ENCODE peak calls at places on chromosomes 3 and 15, in four cellular contexts. D is HCT116, C is A549, R is K562. P is an unnamed sample.
A peak's percentile ranks its signal among the peaks of the same experiment; 100 is the strongest.

GRCh38 chr3:30012941-30013543 is 593.4 kb upstream of the TGFBR2 start:
- DNase-seq in D (peak; percentile 64), C (peak; percentile 51), R (peak; percentile 63), P (peak; percentile 70)

GRCh38 chr15:96359772-96360498 is 29.4 kb downstream of the NR2F2 start:
- DNase-seq in D (no peak), C (no peak), R (no peak), P (no peak)

GRCh38 chr15:63439536-63440264 is 58.1 kb upstream of the CA12 start:
- DNase-seq in D (no peak), C (no peak), R (no peak), P (no peak)

GRCh38 chr15:48866141-48866563 is 11.8 kb upstream of the EID1 start:
- DNase-seq in D (no peak), C (no peak), R (no peak), P (no peak)

GRCh38 chr3:20648921-20649381 is 462.9 kb upstream of the SGO1 start:
- DNase-seq in D (no peak), C (no peak), R (no peak), P (no peak)

GRCh38 chr3:51669241-51670052 is 1.6 kb upstream of the TEX264 start:
- DNase-seq in D (peak; percentile 75), C (peak; percentile 66), R (peak; percentile 83), P (peak; percentile 88)

GRCh38 chr3:165339753-165340152 is 143.6 kb upstream of the SLITRK3 start:
- DNase-seq in D (peak; percentile 21), C (no peak), R (no peak), P (no peak)

GRCh38 chr15:96089396-96090058 is 241.0 kb upstream of the NR2F2 start:
- DNase-seq in D (no peak), C (no peak), R (no peak), P (no peak)

GRCh38 chr3:67790043-67790442 is 135.6 kb upstream of the SUCLG2 start:
- DNase-seq in D (peak; percentile 23), C (peak; percentile 5), R (peak; percentile 45), P (peak; percentile 63)

GRCh38 chr15:22874256-22874655 is 35.8 kb downstream of the NIPA2 start:
- DNase-seq in D (no peak), C (no peak), R (no peak), P (no peak)

GRCh38 chr3:155211940-155212339 is 81.5 kb downstream of the STRIT1 start:
- DNase-seq in D (no peak), C (no peak), R (no peak), P (no peak)

GRCh38 chr3:140050977-140051957 is 116.3 kb downstream of the CLSTN2 start:
- DNase-seq in D (peak; percentile 21), C (no peak), R (peak; percentile 36), P (peak; percentile 19)

GRCh38 chr3:197125601-197126000 is 96.0 kb upstream of the MELTF start:
- DNase-seq in D (no peak), C (no peak), R (no peak), P (peak; percentile 34)

GRCh38 chr3:22176911-22177310 is 425.9 kb upstream of the ZNF385D start:
- DNase-seq in D (no peak), C (no peak), R (no peak), P (no peak)

GRCh38 chr3:11692251-11692813 is 48.6 kb upstream of the VGLL4 start:
- DNase-seq in D (no peak), C (no peak), R (no peak), P (no peak)

GRCh38 chr3:96814581-96815567 is at the start of gene EPHA6:
- DNase-seq in D (no peak), C (no peak), R (no peak), P (no peak)

GRCh38 chr3:126053513-126053912 is 30.4 kb downstream of the SLC41A3 start:
- DNase-seq in D (no peak), C (no peak), R (no peak), P (no peak)

GRCh38 chr3:179969525-179969924 is 67.2 kb downstream of the PEX5L start:
- DNase-seq in D (peak; percentile 3), C (peak; percentile 3), R (no peak), P (peak; percentile 60)

GRCh38 chr15:32688151-32688639 is 29.6 kb upstream of the GREM1 start:
- DNase-seq in D (no peak), C (peak; percentile 37), R (no peak), P (no peak)

GRCh38 chr3:119360736-119361462 is 66.7 kb downstream of the ARHGAP31 start:
- DNase-seq in D (no peak), C (no peak), R (no peak), P (no peak)

GRCh38 chr15:65072027-65072426 is 4.2 kb upstream of the RASL12 start:
- DNase-seq in D (no peak), C (no peak), R (no peak), P (peak; percentile 32)

GRCh38 chr3:127825764-127826163 is 3.4 kb upstream of the MGLL start:
- DNase-seq in D (no peak), C (no peak), R (no peak), P (no peak)

GRCh38 chr3:197989651-197990050 is 29.6 kb downstream of the LMLN start:
- DNase-seq in D (no peak), C (no peak), R (no peak), P (no peak)

GRCh38 chr3:46895204-46895660 is 17.7 kb downstream of the PTH1R start:
- DNase-seq in D (peak; percentile 37), C (peak; percentile 58), R (peak; percentile 84), P (peak; percentile 62)

GRCh38 chr3:149332781-149333517 is 487 bp downstream of the TM4SF18 start:
- DNase-seq in D (no peak), C (no peak), R (no peak), P (no peak)

GRCh38 chr3:193572426-193572908 is 17.8 kb upstream of the ATP13A4 start:
- DNase-seq in D (peak; percentile 65), C (peak; percentile 25), R (peak; percentile 74), P (peak; percentile 68)

GRCh38 chr3:192817053-192817452 is 89.7 kb upstream of the FGF12 start:
- DNase-seq in D (no peak), C (no peak), R (no peak), P (no peak)

GRCh38 chr3:44355634-44356033 is 17.1 kb downstream of the TCAIM start:
- DNase-seq in D (no peak), C (no peak), R (peak; percentile 75), P (peak; percentile 80)

GRCh38 chr3:85935171-85935570 is 976.4 kb downstream of the CADM2 start:
- DNase-seq in D (no peak), C (no peak), R (no peak), P (no peak)

GRCh38 chr3:7917443-7918151 is 584.0 kb upstream of the LMCD1 start:
- DNase-seq in D (no peak), C (no peak), R (no peak), P (no peak)

GRCh38 chr3:38992117-38992779 is 59.5 kb downstream of the SCN11A start:
- DNase-seq in D (no peak), C (peak; percentile 42), R (no peak), P (no peak)

GRCh38 chr3:171122212-171122611 is 95.7 kb upstream of the SLC2A2 start:
- DNase-seq in D (no peak), C (no peak), R (no peak), P (no peak)

GRCh38 chr15:42716125-42716524 is 20.8 kb downstream of the CDAN1 start:
- DNase-seq in D (no peak), C (no peak), R (no peak), P (no peak)

GRCh38 chr15:61159901-61160300 is 69.2 kb downstream of the RORA start:
- DNase-seq in D (no peak), C (no peak), R (no peak), P (no peak)

GRCh38 chr3:13427662-13428603 is 7.8 kb upstream of the NUP210 start:
- DNase-seq in D (no peak), C (no peak), R (no peak), P (no peak)

GRCh38 chr3:38404286-38404685 is 49.4 kb upstream of the ACVR2B start:
- DNase-seq in D (no peak), C (no peak), R (no peak), P (peak; percentile 74)

DNA sequence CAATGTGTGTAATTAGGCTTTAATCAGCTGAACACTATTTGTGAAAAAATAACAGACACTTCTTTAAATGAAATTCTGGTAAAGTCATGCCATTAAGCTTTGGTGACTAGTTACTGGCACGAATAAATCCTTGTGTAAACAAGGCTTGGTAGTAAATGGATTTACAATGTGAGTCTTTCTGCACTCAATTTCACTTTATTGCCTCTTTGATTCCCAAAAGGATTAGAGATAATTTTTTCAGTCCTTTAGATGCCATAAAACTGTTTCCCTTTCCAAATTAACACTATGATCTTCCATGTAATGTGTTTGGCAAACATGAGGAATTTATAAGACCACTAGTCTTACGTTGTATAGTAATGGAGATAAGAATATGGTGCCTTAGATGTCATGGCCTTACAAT is 339.5 kb upstream of the DNAJC19 start:
- DNase-seq in D (no peak), C (no peak), R (no peak), P (no peak)
- TF ChIP-seq MAX in D (no peak), C (no peak), R (no peak), P (no peak)

GRCh38 chr15:101447561-101448071 is 41.9 kb downstream of the PCSK6 start:
- DNase-seq in D (no peak), C (no peak), R (no peak), P (no peak)
- TF ChIP-seq POLR2A in D (no peak), C (no peak), R (no peak), P (no peak)

GRCh38 chr3:60185161-60185560 is 1066.1 kb downstream of the FHIT start:
- DNase-seq in D (no peak), C (no peak), R (no peak), P (no peak)
- TF ChIP-seq MAX in D (no peak), C (no peak), R (no peak), P (no peak)

DNA sequence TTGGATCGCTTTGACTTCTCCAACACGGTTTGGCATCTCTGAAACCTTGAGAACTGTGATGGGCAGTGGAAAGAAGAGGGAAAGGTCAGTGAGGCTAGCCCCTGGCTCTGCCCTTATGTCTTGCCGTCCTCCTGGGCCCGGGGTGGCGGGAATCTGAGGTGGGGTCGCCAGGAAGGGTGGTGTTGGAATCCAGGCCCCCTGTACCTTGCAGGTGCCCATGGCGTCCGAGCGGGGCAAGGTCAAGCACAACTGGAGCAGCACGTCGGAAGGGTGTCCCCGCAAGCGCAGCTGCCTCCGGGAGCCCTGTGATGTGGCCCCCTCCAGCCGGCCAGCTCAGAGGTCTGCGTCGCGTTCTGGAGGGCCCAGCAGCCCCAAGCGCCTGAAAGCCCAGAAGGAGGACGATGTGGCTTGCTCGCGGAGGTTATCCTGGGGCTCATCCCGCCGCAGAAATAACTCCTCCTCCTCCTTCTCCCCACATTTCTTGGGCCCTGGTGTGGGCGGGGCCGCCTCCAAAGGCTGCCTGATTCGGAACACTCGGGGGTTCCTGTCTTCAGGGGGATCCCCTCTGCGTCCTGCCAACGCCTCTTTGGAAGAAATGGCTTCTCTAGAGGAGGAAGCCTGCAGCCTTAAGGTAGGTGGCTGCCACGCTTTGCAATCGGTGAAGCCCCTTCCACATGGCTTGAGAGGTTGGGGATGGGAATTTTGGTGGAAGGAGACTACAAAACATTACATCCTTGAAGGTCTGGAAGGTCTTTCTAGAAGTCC is 907 bp downstream of the TATDN2 start:
- DNase-seq in D (no peak), C (peak; percentile 62), R (peak; percentile 70), P (peak; percentile 63)
- TF ChIP-seq POLR2A in D (no peak), C (no peak), R (peak; percentile 47), P (no peak)

GRCh38 chr3:190644035-190644434 is 130.2 kb downstream of the IL1RAP start:
- DNase-seq in D (no peak), C (no peak), R (no peak), P (no peak)

GRCh38 chr3:190644766-190645165 is 130.9 kb downstream of the IL1RAP start:
- DNase-seq in D (no peak), C (no peak), R (no peak), P (peak; percentile 2)

GRCh38 chr3:190646996-190647395 is 133.1 kb downstream of the IL1RAP start:
- DNase-seq in D (no peak), C (no peak), R (no peak), P (no peak)

GRCh38 chr3:190641564-190641963 is 127.7 kb downstream of the IL1RAP start:
- DNase-seq in D (no peak), C (no peak), R (no peak), P (no peak)

GRCh38 chr3:190645932-190646331 is 132.0 kb downstream of the IL1RAP start:
- DNase-seq in D (no peak), C (no peak), R (no peak), P (no peak)
- TF ChIP-seq MAX in D (no peak), C (no peak), R (no peak), P (no peak)